ENCODE peak calls at places on chromosome 7, in six cellular contexts. I is uterus, M is colonic mucosa, G is lower lobe of right lung, Z is heart right ventricle, C is prostate gland. W is an unnamed sample.

GRCh38 chr7:129376076-129376777 is 58.0 kb upstream of the STRIP2 start:
- DNase-seq in I (no peak), M (peak; percentile 85), G (no peak), Z (peak; percentile 10), C (peak; percentile 21), W (peak; percentile 40)

GRCh38 chr7:2002561-2003450 is 229.9 kb downstream of the MAD1L1 start:
- DNase-seq in I (peak; percentile 8), M (no peak), G (peak; percentile 38), Z (no peak), C (no peak), W (no peak)

GRCh38 chr7:70833726-70834125 is 298.2 kb upstream of the GALNT17 start:
- DNase-seq in I (no peak), M (no peak), G (no peak), Z (no peak), C (no peak), W (no peak)

GRCh38 chr7:13551503-13551902 is 438.0 kb downstream of the ETV1 start:
- DNase-seq in I (no peak), M (no peak), G (no peak), Z (no peak), C (no peak), W (no peak)

GRCh38 chr7:74047804-74048380 is 19.9 kb downstream of the ELN start:
- DNase-seq in I (no peak), M (no peak), G (peak; percentile 32), Z (no peak), C (no peak), W (no peak)

GRCh38 chr7:138892016-138892630 is 89.1 kb downstream of the KIAA1549 start:
- DNase-seq in I (no peak), M (no peak), G (no peak), Z (no peak), C (no peak), W (no peak)

GRCh38 chr7:47720141-47720906 is 138.4 kb upstream of the TNS3 start:
- DNase-seq in I (peak; percentile 96), M (no peak), G (no peak), Z (peak; percentile 55), C (no peak), W (no peak)

GRCh38 chr7:77330169-77330882 is 85.8 kb downstream of the GSAP start:
- DNase-seq in I (peak; percentile 27), M (no peak), G (peak; percentile 37), Z (peak; percentile 50), C (no peak), W (no peak)

GRCh38 chr7:102292813-102293798 is 6.4 kb downstream of the SH2B2 start:
- DNase-seq in I (no peak), M (no peak), G (no peak), Z (no peak), C (no peak), W (no peak)

GRCh38 chr7:214410-215212 is 22.2 kb downstream of the FAM20C start:
- DNase-seq in I (no peak), M (no peak), G (no peak), Z (no peak), C (no peak), W (no peak)

GRCh38 chr7:116495737-116496136 is 3.8 kb upstream of the CAV2 start:
- DNase-seq in I (no peak), M (no peak), G (no peak), Z (no peak), C (no peak), W (no peak)

GRCh38 chr7:111384065-111384891 is 178.0 kb downstream of the IMMP2L start:
- DNase-seq in I (no peak), M (no peak), G (no peak), Z (no peak), C (no peak), W (no peak)

GRCh38 chr7:30920584-30921539 is 9.2 kb downstream of the AQP1 start:
- DNase-seq in I (peak; percentile 28), M (no peak), G (peak; percentile 44), Z (peak; percentile 80), C (no peak), W (no peak)

GRCh38 chr7:64180989-64181388 is 26.0 kb upstream of the ZNF735 start:
- DNase-seq in I (no peak), M (no peak), G (no peak), Z (no peak), C (no peak), W (no peak)

GRCh38 chr7:32670105-32670504 is 174.8 kb downstream of the AVL9 start:
- DNase-seq in I (no peak), M (peak; percentile 68), G (no peak), Z (no peak), C (no peak), W (no peak)

GRCh38 chr7:16416289-16417282 is 4.8 kb downstream of the CRPPA start:
- DNase-seq in I (no peak), M (no peak), G (no peak), Z (no peak), C (no peak), W (no peak)

GRCh38 chr7:88184848-88185304 is 35.0 kb downstream of the SRI start:
- DNase-seq in I (no peak), M (no peak), G (no peak), Z (no peak), C (no peak), W (no peak)

GRCh38 chr7:135859548-135859947 is 110.9 kb upstream of the FAM180A start:
- DNase-seq in I (no peak), M (no peak), G (no peak), Z (no peak), C (no peak), W (no peak)

GRCh38 chr7:137760111-137760510 is 86.7 kb downstream of the DGKI start:
- DNase-seq in I (no peak), M (no peak), G (no peak), Z (no peak), C (no peak), W (no peak)

GRCh38 chr7:126057979-126058378 is 1128.4 kb upstream of the POT1 start:
- DNase-seq in I (no peak), M (no peak), G (no peak), Z (no peak), C (no peak), W (no peak)

GRCh38 chr7:79050592-79050991 is 402.9 kb downstream of the MAGI2 start:
- DNase-seq in I (no peak), M (no peak), G (no peak), Z (no peak), C (no peak), W (no peak)

GRCh38 chr7:128259131-128260056 is 18.3 kb downstream of the LEP start:
- DNase-seq in I (no peak), M (peak; percentile 87), G (peak; percentile 67), Z (no peak), C (peak; percentile 58), W (no peak)

GRCh38 chr7:63953181-63953580 is 45.5 kb upstream of the ZNF722 start:
- DNase-seq in I (no peak), M (no peak), G (no peak), Z (no peak), C (no peak), W (no peak)

GRCh38 chr7:105648561-105649401 is 67.5 kb upstream of the EFCAB10 start:
- DNase-seq in I (no peak), M (peak; percentile 57), G (no peak), Z (no peak), C (no peak), W (no peak)

GRCh38 chr7:92924800-92925199 is 88.4 kb upstream of the CDK6 start:
- DNase-seq in I (no peak), M (no peak), G (peak; percentile 21), Z (no peak), C (no peak), W (no peak)

GRCh38 chr7:92930404-92930803 is 94.0 kb upstream of the CDK6 start:
- DNase-seq in I (no peak), M (no peak), G (no peak), Z (no peak), C (no peak), W (no peak)

GRCh38 chr7:92926697-92927044 is 90.3 kb upstream of the CDK6 start:
- DNase-seq in I (no peak), M (no peak), G (no peak), Z (no peak), C (no peak), W (no peak)

DNA sequence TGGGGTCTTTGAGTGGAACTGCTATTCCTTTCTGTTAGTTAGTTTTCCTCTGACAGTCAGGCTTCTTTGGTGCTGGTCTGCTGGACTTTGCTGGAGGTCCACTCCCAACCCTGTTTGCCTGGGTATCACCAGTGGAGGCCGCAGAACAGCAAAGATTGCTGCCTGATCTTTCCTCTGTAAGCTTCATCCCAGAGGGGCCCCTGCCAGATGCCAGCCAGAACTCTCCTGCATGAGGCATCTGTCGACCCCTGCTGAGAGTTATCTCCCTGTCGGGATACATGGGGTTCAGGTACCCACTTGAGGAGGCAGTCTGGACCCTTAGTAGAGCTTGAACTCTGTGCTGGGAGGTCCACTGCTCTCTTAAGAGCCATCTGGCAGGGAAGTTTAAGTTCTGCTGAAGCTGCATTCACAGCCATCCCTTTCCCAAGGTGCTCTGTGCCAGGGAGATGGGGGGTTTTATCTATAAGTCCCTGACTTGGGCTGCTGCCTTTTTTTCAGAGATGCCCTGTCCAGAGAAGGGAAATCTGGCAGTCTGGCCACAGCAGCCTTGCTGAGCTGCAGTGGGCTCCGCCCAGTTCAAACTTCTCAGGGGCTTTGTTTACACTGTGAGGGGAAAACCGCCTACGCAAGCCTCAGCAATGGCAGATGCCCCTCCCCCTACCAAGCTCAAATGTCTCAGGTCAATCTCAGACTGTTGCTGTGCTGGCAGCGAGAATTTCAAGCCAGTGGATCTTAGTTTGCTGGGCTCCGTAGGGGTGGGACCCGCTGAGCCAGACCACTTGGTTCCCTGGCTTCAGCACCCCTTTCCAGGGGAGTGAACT is 89.7 kb upstream of the CDK6 start:
- DNase-seq in I (no peak), M (no peak), G (no peak), Z (no peak), C (no peak), W (no peak)
- H3K27ac ChIP-seq in I (no peak overlapping the region), M (no peak overlapping the region), G (no peak overlapping the region), Z (no peak overlapping the region), C (no peak overlapping the region), W (no peak overlapping the region)

GRCh38 chr7:100357131-100357561 is 771 bp upstream of the PILRB start:
- DNase-seq in I (no peak), M (no peak), G (no peak), Z (no peak), C (no peak), W (no peak)
- H3K27ac ChIP-seq in I (no peak overlapping the region), M (no peak overlapping the region), G (no peak overlapping the region), Z (no peak overlapping the region), C (no peak overlapping the region), W (no peak overlapping the region)

DNA sequence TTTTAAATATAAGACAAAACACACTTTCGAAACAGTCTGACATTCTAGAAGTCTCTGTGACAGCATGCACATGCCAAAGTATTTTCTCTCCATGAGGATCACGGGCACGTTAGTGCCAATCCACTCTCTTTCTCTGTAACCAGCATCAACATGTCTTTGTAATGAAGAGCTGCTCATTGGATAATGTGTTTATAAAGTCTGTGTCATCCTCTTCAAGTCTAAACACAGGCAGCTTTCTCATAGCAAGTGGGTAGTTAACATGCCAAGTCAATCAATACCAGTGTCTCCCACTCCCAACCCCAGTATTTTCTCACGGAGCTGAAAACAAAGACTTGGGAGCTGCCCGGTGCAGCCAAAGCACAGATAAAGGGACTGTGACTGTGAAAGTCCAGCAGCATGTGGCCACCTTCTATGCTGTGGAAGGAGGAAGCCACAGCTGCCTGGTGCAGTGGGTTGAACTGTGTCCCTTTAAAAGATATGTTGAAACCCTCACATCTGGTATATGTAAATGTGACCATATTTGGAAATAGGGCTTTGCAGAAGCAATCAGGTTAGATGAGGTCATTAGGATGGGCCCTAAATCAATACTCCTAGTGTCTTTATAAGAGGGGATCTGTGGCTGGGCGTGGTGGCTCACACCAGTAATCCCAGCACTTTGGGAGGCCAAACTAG is 137.0 kb downstream of the GLI3 start:
- DNase-seq in I (no peak), M (no peak), G (no peak), Z (no peak), C (no peak), W (no peak)
- H3K27ac ChIP-seq in I (no peak overlapping the region), M (no peak overlapping the region), G (no peak overlapping the region), Z (no peak overlapping the region), C (no peak overlapping the region), W (no peak overlapping the region)

GRCh38 chr7:140232959-140233649 is 56.3 kb upstream of the KDM7A start:
- DNase-seq in I (no peak), M (no peak), G (no peak), Z (no peak), C (no peak), W (no peak)
- H3K27ac ChIP-seq in I (no peak overlapping the region), M (peak overlapping the region; percentile 95), G (no peak overlapping the region), Z (no peak overlapping the region), C (peak overlapping the region; percentile 83), W (no peak overlapping the region)

W was measured in CD8-positive, alpha-beta T cell.